ENCODE peak calls at places on chromosomes 5 and 9, in six cellular contexts. H is posterior cingulate gyrus; G is stimulated activated CD8-positive, alpha-beta memory T cell treated with anti-CD3 and anti-CD28 coated beads, Interleukin-15, amount 100 ng/mL, for 4 hours; B is psoas muscle; U is ELF-1; R is midbrain. J is an unnamed sample.

GRCh38 chr9:119357697-119358096 is 11.5 kb downstream of the BRINP1 start:
- DNase-seq in H (no peak), G (no peak), B (no peak), U (no peak), R (no peak), J (no peak)

GRCh38 chr5:142826741-142827492 is 56.7 kb downstream of the ARHGAP26 start:
- DNase-seq in H (no peak), G (peak), B (no peak), U (no peak), R (no peak), J (no peak)

GRCh38 chr9:111928342-111928720 is 31.7 kb downstream of the UGCG start:
- DNase-seq in H (no peak), G (no peak), B (no peak), U (no peak), R (no peak), J (no peak)

GRCh38 chr9:83336696-83337095 is 201.5 kb downstream of the FRMD3 start:
- DNase-seq in H (no peak), G (no peak), B (no peak), U (no peak), R (no peak), J (no peak)

GRCh38 chr5:107698286-107698685 is 27.5 kb upstream of the EFNA5 start:
- DNase-seq in H (no peak), G (no peak), B (no peak), U (no peak), R (no peak), J (no peak)

GRCh38 chr5:112196574-112196973 is 222.5 kb downstream of the EPB41L4A start:
- DNase-seq in H (no peak), G (no peak), B (no peak), U (no peak), R (no peak), J (no peak)

GRCh38 chr9:137387034-137387890 is 35.7 kb downstream of the EXD3 start:
- DNase-seq in H (no peak), G (no peak), B (no peak), U (no peak), R (no peak), J (no peak)

GRCh38 chr5:35365756-35366155 is 135.5 kb upstream of the PRLR start:
- DNase-seq in H (no peak), G (no peak), B (no peak), U (no peak), R (no peak), J (no peak)

GRCh38 chr5:127568166-127568565 is 50.7 kb downstream of the PRRC1 start:
- DNase-seq in H (no peak), G (no peak), B (no peak), U (no peak), R (no peak), J (no peak)

GRCh38 chr9:16058131-16058549 is 505.3 kb downstream of the CCDC171 start:
- DNase-seq in H (no peak), G (no peak), B (no peak), U (no peak), R (no peak), J (no peak)

GRCh38 chr9:113247640-113248039 is 26.3 kb downstream of the SLC31A1 start:
- DNase-seq in H (no peak), G (no peak), B (no peak), U (no peak), R (no peak), J (no peak)

GRCh38 chr5:140108093-140109049 is 5.5 kb upstream of the PURA start:
- DNase-seq in H (no peak), G (no peak), B (peak), U (peak), R (no peak), J (no peak)